ENCODE peak calls at places on chromosomes 11 and 22, in four cellular contexts. One of them, this sample, is unnamed.

GRCh38 chr11:103794262-103794661 is 242.2 kb upstream of the DDI1 start:
- DNase-seq in A549: no peak
- DNase-seq in body of pancreas: no peak
- DNase-seq in gastrocnemius medialis: no peak
- DNase-seq in this sample: no peak

GRCh38 chr22:44337658-44338004 is 24.9 kb upstream of the SHISAL1 start:
- DNase-seq in A549: peak; percentile 33
- DNase-seq in body of pancreas: no peak
- DNase-seq in gastrocnemius medialis: no peak
- DNase-seq in this sample: peak; percentile 75

GRCh38 chr11:128521697-128522062 is 65.7 kb downstream of the ETS1 start:
- DNase-seq in A549: no peak
- DNase-seq in body of pancreas: no peak
- DNase-seq in gastrocnemius medialis: no peak
- DNase-seq in this sample: no peak

GRCh38 chr11:11373934-11374333 is 20.9 kb upstream of the CSNK2A3 start:
- DNase-seq in gastrocnemius medialis: no peak
- DNase-seq in A549: no peak
- DNase-seq in body of pancreas: no peak
- DNase-seq in this sample: no peak

GRCh38 chr22:44366372-44367310 is 53.9 kb upstream of the SHISAL1 start:
- DNase-seq in body of pancreas: no peak
- DNase-seq in gastrocnemius medialis: no peak
- DNase-seq in A549: no peak
- DNase-seq in this sample: no peak

GRCh38 chr11:70490723-70491558 is 92.6 kb downstream of the CTTN start:
- DNase-seq in body of pancreas: no peak
- DNase-seq in gastrocnemius medialis: no peak
- DNase-seq in A549: no peak
- DNase-seq in this sample: no peak

GRCh38 chr11:93143800-93144199 is 54.0 kb downstream of the SLC36A4 start:
- DNase-seq in A549: no peak
- DNase-seq in body of pancreas: no peak
- DNase-seq in gastrocnemius medialis: no peak
- DNase-seq in this sample: no peak

GRCh38 chr11:100637706-100638105 is 49.4 kb upstream of the ARHGAP42 start:
- DNase-seq in body of pancreas: no peak
- DNase-seq in gastrocnemius medialis: no peak
- DNase-seq in A549: no peak
- DNase-seq in this sample: no peak

GRCh38 chr11:75896843-75897419 is 81.9 kb downstream of the UVRAG start:
- DNase-seq in A549: peak; percentile 41
- DNase-seq in body of pancreas: no peak
- DNase-seq in gastrocnemius medialis: no peak
- DNase-seq in this sample: peak; percentile 10

GRCh38 chr11:637593-638507 is 781 bp downstream of the DRD4 start:
- DNase-seq in body of pancreas: no peak
- DNase-seq in gastrocnemius medialis: no peak
- DNase-seq in A549: no peak
- DNase-seq in this sample: no peak

GRCh38 chr11:81197396-81197795 is 1536.3 kb downstream of the FAM181B start:
- DNase-seq in A549: no peak
- DNase-seq in body of pancreas: no peak
- DNase-seq in gastrocnemius medialis: no peak
- DNase-seq in this sample: no peak

GRCh38 chr11:85682330-85683305 is 3.4 kb downstream of the CCDC89 start:
- DNase-seq in body of pancreas: peak; percentile 68
- DNase-seq in gastrocnemius medialis: peak; percentile 20
- DNase-seq in A549: peak; percentile 27
- DNase-seq in this sample: no peak

GRCh38 chr11:61885784-61886580 is 5.4 kb downstream of the FADS3 start:
- DNase-seq in A549: no peak
- DNase-seq in gastrocnemius medialis: no peak
- DNase-seq in body of pancreas: no peak
- DNase-seq in this sample: no peak

GRCh38 chr11:33775832-33776231 is 1.5 kb upstream of the FBXO3 start:
- DNase-seq in A549: no peak
- DNase-seq in gastrocnemius medialis: no peak
- DNase-seq in body of pancreas: no peak
- DNase-seq in this sample: no peak

GRCh38 chr11:93392862-93393261 is 62.3 kb downstream of the DEUP1 start:
- DNase-seq in body of pancreas: no peak
- DNase-seq in A549: no peak
- DNase-seq in gastrocnemius medialis: no peak
- DNase-seq in this sample: no peak

DNA sequence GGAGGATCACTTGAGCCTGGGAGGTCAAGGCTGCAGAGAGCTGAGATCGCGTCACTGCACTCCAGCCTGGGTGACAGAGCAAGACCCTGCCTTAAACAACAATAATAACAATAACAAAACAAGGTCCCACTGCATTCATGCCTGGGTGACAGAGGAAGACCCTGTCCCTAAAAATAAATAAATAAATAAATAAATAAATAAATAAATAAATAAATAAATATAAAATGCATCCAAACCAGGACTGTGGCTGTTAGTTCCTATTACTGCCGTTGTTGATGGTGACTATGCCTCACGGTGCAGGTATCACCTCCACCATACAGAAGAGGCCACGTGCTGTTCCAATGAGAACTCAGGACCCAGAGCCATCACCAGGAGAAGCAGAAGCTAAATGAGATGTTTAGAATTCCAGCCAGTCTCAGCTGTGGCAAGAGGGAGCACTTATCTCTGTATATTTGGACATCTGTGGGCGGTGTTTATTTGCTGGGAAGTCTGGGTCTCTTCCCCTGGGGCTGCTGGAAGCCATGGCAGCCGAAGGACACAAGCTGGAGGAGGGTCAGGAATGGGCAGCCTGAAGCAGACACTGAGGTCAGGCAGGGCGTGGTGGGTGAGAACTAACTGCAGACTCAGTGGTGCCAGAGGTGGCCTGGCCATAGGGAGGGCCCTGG is 21.6 kb downstream of the C11orf86 start:
- DNase-seq in gastrocnemius medialis: no peak
- DNase-seq in body of pancreas: no peak
- DNase-seq in A549: peak; percentile 79
- DNase-seq in this sample: no peak
- TF ChIP-seq POLR2A in gastrocnemius medialis: no peak
- TF ChIP-seq POLR2A in body of pancreas: no peak
- TF ChIP-seq POLR2A in A549: no peak
- TF ChIP-seq POLR2A in this sample: no peak

GRCh38 chr11:68289456-68289855 is 17.7 kb upstream of the C11orf24 start:
- DNase-seq in gastrocnemius medialis: no peak
- DNase-seq in A549: no peak
- DNase-seq in body of pancreas: no peak
- DNase-seq in this sample: no peak
- TF ChIP-seq POLR2A in gastrocnemius medialis: no peak
- TF ChIP-seq POLR2A in A549: no peak
- TF ChIP-seq POLR2A in body of pancreas: no peak
- TF ChIP-seq POLR2A in this sample: no peak

DNA sequence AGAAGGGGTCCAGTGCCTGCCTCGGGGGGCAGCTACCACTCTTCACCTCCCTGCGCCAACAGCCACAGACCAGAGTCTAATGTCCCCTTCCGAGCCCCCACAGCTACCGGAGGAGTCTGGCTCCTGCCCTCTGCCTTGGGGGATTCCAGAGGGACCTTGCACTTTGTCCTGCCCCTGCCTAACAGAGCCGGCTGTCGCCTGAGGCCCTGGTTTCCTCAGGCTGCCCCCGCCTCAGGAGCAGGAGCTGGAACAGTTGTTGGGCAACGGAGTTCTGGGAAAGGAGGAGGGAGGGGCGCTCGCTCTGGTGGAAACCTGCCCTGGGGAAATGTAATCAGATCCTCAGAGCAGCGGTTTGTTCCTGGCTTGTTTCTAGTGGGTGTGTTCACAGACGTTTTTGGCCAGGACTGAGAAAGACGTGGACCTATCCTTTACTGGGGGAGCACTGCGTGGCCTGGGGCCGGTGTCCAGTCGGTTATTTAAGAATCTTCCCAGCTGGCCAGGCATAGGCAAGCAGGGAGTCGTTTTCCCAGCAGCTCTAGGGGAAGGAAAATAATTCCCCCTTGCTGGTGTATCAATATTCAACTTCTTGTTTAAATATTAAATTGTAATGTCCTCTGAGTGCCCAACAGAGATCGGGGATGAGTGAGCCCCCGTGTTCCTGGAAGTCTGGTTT is 32.3 kb downstream of the A4GALT start:
- DNase-seq in gastrocnemius medialis: peak; percentile 95
- DNase-seq in A549: peak; percentile 65
- DNase-seq in body of pancreas: peak; percentile 86
- DNase-seq in this sample: peak; percentile 36
- TF ChIP-seq POLR2A in gastrocnemius medialis: peak; percentile 87
- TF ChIP-seq POLR2A in A549: no peak
- TF ChIP-seq POLR2A in body of pancreas: peak; percentile 34
- TF ChIP-seq POLR2A in this sample: no peak

DNA sequence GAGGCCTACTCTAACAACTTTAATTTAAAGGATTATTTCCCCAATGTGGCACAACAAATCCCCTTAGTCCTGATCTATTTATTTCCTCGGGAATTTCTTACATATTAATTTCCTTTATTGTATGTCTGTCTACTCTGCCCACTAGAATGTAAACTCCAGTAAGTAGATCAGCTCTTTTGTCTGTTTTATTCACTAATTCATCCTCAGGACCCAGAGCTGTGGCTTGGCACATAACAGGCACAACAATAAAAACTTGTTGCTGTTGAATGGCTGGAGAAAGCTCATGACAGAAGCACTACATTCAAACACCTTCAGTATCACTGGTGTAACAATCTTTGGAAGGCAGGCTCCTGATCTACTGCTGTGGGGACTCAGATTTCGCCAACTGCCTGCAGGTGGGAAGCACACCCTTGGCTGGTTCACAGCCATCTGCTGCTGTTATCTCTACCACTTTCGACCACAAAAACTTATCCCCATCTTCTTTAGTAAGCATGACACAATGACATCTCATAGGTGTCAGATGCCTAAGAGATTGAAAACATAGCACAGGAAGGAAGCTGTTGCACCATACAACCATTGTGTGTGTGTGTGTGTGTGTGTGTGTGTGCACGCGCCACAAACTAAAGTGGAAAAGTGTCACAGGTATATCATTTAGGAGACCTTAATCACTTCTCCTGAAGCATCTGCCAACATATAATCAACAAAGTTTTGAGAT is 11.9 kb downstream of the HIRA start:
- DNase-seq in body of pancreas: no peak
- DNase-seq in A549: no peak
- DNase-seq in gastrocnemius medialis: no peak
- DNase-seq in this sample: no peak
- TF ChIP-seq POLR2A in body of pancreas: no peak
- TF ChIP-seq POLR2A in A549: no peak
- TF ChIP-seq POLR2A in gastrocnemius medialis: no peak
- TF ChIP-seq POLR2A in this sample: no peak

DNA sequence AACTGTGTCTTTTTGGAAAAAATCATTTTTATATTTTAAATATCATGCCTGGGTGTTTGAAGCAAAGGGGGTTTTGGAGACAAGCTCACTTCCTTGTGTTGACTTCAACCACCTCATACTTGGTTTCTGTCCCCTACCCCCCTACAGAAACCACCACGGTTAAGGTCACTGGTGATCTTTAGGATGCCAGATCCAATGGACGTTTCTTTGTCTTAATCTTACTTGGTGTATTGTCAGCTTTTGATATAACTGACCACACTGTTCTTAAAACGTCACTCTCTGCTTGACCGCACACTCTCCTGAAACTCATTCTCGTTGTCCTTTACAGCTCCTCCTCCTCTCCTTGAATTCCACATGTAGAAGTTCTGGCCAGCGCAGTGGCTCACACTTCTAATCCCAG is 34.8 kb upstream of the SWAP70 start:
- DNase-seq in gastrocnemius medialis: no peak
- DNase-seq in A549: no peak
- DNase-seq in body of pancreas: no peak
- DNase-seq in this sample: no peak
- TF ChIP-seq POLR2A in gastrocnemius medialis: no peak
- TF ChIP-seq POLR2A in A549: no peak
- TF ChIP-seq POLR2A in body of pancreas: no peak
- TF ChIP-seq POLR2A in this sample: no peak

This sample was measured in H54.